ENCODE peak calls at places on chromosome 6, in seven cellular contexts. C is DND-41, R is HepG2, I is neural progenitor cell, E is fibroblast of lung, G is astrocyte, A is endothelial cell of umbilical vein. S is an unnamed sample.

GRCh38 chr6:161748535-161749386 is 474.9 kb upstream of the AGPAT4 start:
- DNase-seq in E (peak; percentile 11), C (no peak), A (peak; percentile 5), R (peak; percentile 28), G (no peak), I (peak; percentile 86), S (peak; percentile 5)

GRCh38 chr6:136344420-136344819 is 54.8 kb upstream of the BCLAF1 start:
- DNase-seq in E (peak; percentile 77), I (no peak), C (no peak), A (peak; percentile 67), G (peak; percentile 73), R (no peak), S (peak; percentile 76)

GRCh38 chr6:36735110-36735971 is 37.7 kb downstream of the RAB44 start:
- DNase-seq in I (no peak), E (peak; percentile 76), G (peak; percentile 69), A (peak; percentile 68), C (no peak), R (no peak), S (peak; percentile 67)

GRCh38 chr6:4359108-4359710 is 223.8 kb upstream of the ECI2 start:
- DNase-seq in E (no peak), C (no peak), I (no peak), R (no peak), G (no peak), A (no peak), S (no peak)

GRCh38 chr6:106895703-106896040 is 78.9 kb downstream of the CD24 start:
- DNase-seq in A (no peak), E (no peak), R (no peak), C (no peak), I (no peak), G (no peak), S (no peak)

GRCh38 chr6:56514395-56514794 is 128.3 kb downstream of the DST start:
- DNase-seq in I (no peak), G (no peak), C (no peak), E (no peak), R (no peak), A (no peak), S (peak; percentile 39)

GRCh38 chr6:82361631-82362030 is 2.0 kb upstream of the TPBG start:
- DNase-seq in E (no peak), A (no peak), I (no peak), R (no peak), C (no peak), G (no peak), S (no peak)

GRCh38 chr6:170224694-170225660 is 65.9 kb downstream of the DLL1 start:
- DNase-seq in G (peak; percentile 72), E (peak; percentile 82), A (no peak), I (peak; percentile 45), C (no peak), R (no peak), S (peak; percentile 4)

GRCh38 chr6:63787021-63787420 is 151.4 kb downstream of the PHF3 start:
- DNase-seq in A (no peak), R (no peak), E (no peak), C (no peak), G (no peak), I (no peak), S (no peak)

GRCh38 chr6:147048930-147049329 is 155.3 kb upstream of the STXBP5 start:
- DNase-seq in G (no peak), C (no peak), E (peak; percentile 9), A (no peak), I (no peak), R (no peak), S (no peak)

GRCh38 chr6:53894086-53894485 is 99.3 kb downstream of the LRRC1 start:
- DNase-seq in E (peak; percentile 57), A (no peak), I (no peak), R (no peak), G (peak; percentile 36), C (peak; percentile 88), S (peak; percentile 34)

GRCh38 chr6:3125832-3126231 is 7.3 kb downstream of the BPHL start:
- DNase-seq in G (no peak), A (no peak), I (no peak), R (no peak), E (no peak), C (no peak), S (no peak)

GRCh38 chr6:53578371-53578770 is 33.5 kb upstream of the GCLC start:
- DNase-seq in A (no peak), C (no peak), I (no peak), G (no peak), E (no peak), R (no peak), S (no peak)

GRCh38 chr6:71375676-71376075 is 87.1 kb downstream of the OGFRL1 start:
- DNase-seq in G (peak; percentile 43), C (no peak), E (peak; percentile 61), R (peak; percentile 39), I (no peak), A (no peak), S (no peak)

GRCh38 chr6:149200282-149200936 is 117.1 kb upstream of the TAB2 start:
- DNase-seq in A (no peak), R (no peak), C (no peak), I (no peak), E (no peak), G (no peak), S (no peak)

GRCh38 chr6:35359744-35360348 is 17.5 kb downstream of the PPARD start:
- DNase-seq in A (no peak), I (peak; percentile 20), G (peak; percentile 97), C (no peak), R (no peak), E (peak; percentile 98), S (peak; percentile 73)

GRCh38 chr6:157761331-157761921 is 61.6 kb upstream of the SNX9 start:
- DNase-seq in C (no peak), E (peak; percentile 90), A (no peak), G (peak; percentile 89), I (no peak), R (no peak), S (peak; percentile 42)

GRCh38 chr6:85911067-85911466 is 268.4 kb upstream of the SYNCRIP start:
- DNase-seq in G (no peak), E (no peak), I (no peak), C (no peak), R (no peak), A (no peak), S (no peak)
- H3K9ac ChIP-seq in G (no peak overlapping the region), E (no peak overlapping the region), I (no peak overlapping the region), C (no peak overlapping the region), R (no peak overlapping the region), A (no peak overlapping the region), S (no peak overlapping the region)

GRCh38 chr6:52417675-52418111 is 2.4 kb upstream of the EFHC1 start:
- DNase-seq in R (peak; percentile 48), A (peak; percentile 89), C (no peak), I (no peak), G (peak; percentile 84), E (peak; percentile 90), S (peak; percentile 93)
- H3K9ac ChIP-seq in R (no peak overlapping the region), A (peak overlapping the region; percentile 61), C (no peak overlapping the region), I (no peak overlapping the region), G (peak overlapping the region; percentile 52), E (no peak overlapping the region), S (peak overlapping the region; percentile 73)

GRCh38 chr6:40796280-40797223 is 209.4 kb upstream of the LRFN2 start:
- DNase-seq in E (no peak), C (no peak), A (no peak), G (no peak), I (no peak), R (no peak), S (peak; percentile 3)
- H3K9ac ChIP-seq in E (no peak overlapping the region), C (no peak overlapping the region), A (no peak overlapping the region), G (no peak overlapping the region), I (no peak overlapping the region), R (no peak overlapping the region), S (no peak overlapping the region)

GRCh38 chr6:27873101-27874030 is 38.8 kb downstream of the OR2B2 start:
- DNase-seq in G (peak; percentile 67), C (peak; percentile 93), R (no peak), A (peak; percentile 89), I (peak; percentile 68), E (peak; percentile 77), S (peak; percentile 55)
- H3K9ac ChIP-seq in G (peak overlapping the region; percentile 86), C (peak overlapping the region; percentile 85), R (no peak overlapping the region), A (peak overlapping the region; percentile 95), I (peak overlapping the region; percentile 48), E (peak overlapping the region; percentile 25), S (peak overlapping the region; percentile 80)

DNA sequence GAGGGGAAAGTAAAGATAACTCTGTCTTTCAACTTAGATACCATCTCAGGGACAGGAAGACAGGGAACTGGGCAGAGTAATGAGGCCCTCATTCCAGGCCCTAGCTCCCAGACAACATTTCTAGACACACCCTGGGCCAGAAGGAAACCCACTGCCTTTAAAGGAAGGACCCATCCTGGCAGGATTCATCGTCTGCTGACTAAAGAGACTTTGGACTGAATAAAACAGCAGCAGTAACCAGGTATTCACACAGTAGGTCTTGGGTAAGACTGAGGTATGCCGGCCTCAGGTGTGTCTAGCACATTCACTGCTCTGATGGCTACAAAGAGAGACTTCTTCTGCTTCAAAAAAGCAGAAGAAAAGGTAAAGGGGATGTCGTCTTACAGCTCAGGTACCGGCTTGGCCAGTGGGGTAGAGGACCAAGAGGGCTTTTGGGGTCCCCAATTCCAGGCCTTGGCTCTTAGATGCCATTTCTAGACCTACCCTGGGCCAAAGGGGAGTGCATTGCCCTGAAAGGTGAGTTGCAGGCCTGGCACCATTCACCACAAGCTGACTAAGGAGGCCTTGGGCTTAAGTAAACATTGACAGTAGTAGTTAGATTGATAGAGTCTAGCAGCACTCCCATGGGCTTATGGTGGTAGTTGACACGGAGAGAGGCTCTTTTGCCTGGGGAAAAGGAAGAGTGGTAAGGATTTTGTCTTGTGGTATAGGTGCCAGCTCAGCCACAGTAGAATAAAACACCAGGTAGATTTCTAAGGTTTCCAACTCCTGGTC is 13.4 kb downstream of the SNX14 start:
- DNase-seq in C (no peak), I (no peak), E (peak; percentile 19), R (peak; percentile 67), A (no peak), G (peak; percentile 10), S (no peak)
- H3K9ac ChIP-seq in C (no peak overlapping the region), I (no peak overlapping the region), E (no peak overlapping the region), R (peak overlapping the region; percentile 35), A (no peak overlapping the region), G (no peak overlapping the region), S (no peak overlapping the region)

DNA sequence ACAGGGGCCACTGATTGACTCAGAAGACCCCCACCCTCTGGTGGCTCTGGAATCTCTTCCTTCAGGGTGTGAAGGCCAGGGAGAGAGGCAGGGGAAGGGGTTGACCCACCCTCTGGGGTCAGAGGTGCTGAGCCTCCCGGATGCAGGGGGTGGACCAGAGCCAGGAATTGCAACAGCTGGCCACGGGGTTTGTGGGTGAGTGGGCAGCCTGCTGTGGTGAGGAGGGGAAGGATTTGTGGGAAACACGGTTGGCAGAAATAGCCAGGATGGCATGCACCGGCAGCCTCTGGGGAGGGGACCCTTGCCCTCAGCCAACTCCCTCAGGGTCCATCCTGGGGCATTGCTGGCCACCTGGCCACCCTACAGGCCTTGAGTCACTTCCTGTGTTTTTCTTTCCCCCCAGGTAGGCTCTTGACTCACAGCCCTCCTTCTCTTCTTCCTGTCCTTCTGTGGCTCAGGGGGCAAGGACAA is 92.8 kb downstream of the MRPL14 start:
- DNase-seq in E (no peak), C (no peak), G (no peak), I (no peak), R (no peak), A (no peak), S (no peak)
- H3K9ac ChIP-seq in E (no peak overlapping the region), C (no peak overlapping the region), G (no peak overlapping the region), I (no peak overlapping the region), R (no peak overlapping the region), A (no peak overlapping the region), S (no peak overlapping the region)

S was measured in adipocyte.